ENCODE peak calls at places on chromosomes 13 and 19, in seven cellular contexts. T, Z, V, O, U, B and L are unnamed samples.

GRCh38 chr19:3555653-3556422 is 1.5 kb downstream of the MFSD12 start:
- DNase-seq in T (no peak), Z (no peak), V (no peak), O (no peak), U (no peak), B (no peak), L (no peak)

GRCh38 chr19:13781547-13781946 is 7.3 kb downstream of the C19orf53 start:
- DNase-seq in T (peak; percentile 67), Z (peak; percentile 74), V (peak; percentile 61), O (peak; percentile 67), U (peak; percentile 86), B (no peak), L (peak; percentile 40)

GRCh38 chr13:18936104-18936503 is 245.5 kb downstream of the TUBA3C start:
- DNase-seq in T (no peak), Z (no peak), V (no peak), O (no peak), U (no peak), B (no peak), L (no peak)

GRCh38 chr13:29753593-29754485 is 96.6 kb downstream of the UBL3 start:
- DNase-seq in T (no peak), Z (peak; percentile 42), V (no peak), O (no peak), U (no peak), B (no peak), L (no peak)

GRCh38 chr19:42468273-42468796 is 25.6 kb upstream of the CXCL17 start:
- DNase-seq in T (no peak), Z (no peak), V (no peak), O (peak; percentile 78), U (no peak), B (no peak), L (no peak)

GRCh38 chr13:56736966-56737365 is 403.8 kb upstream of the PRR20A start:
- DNase-seq in T (no peak), Z (no peak), V (no peak), O (no peak), U (no peak), B (no peak), L (no peak)

GRCh38 chr13:35927554-35927953 is 203.6 kb downstream of the DCLK1 start:
- DNase-seq in T (no peak), Z (no peak), V (no peak), O (no peak), U (peak; percentile 25), B (no peak), L (no peak)

GRCh38 chr13:26377038-26377437 is 123.1 kb downstream of the CDK8 start:
- DNase-seq in T (peak; percentile 40), Z (peak; percentile 59), V (no peak), O (peak; percentile 44), U (no peak), B (peak; percentile 24), L (no peak)

GRCh38 chr19:10379880-10380310 is 477 bp downstream of the TYK2 start:
- DNase-seq in T (no peak), Z (no peak), V (no peak), O (no peak), U (no peak), B (no peak), L (no peak)

GRCh38 chr19:16034958-16035560 is 41.2 kb upstream of the TPM4 start:
- DNase-seq in T (no peak), Z (no peak), V (no peak), O (no peak), U (no peak), B (no peak), L (no peak)

GRCh38 chr13:98629055-98629454 is 52.1 kb upstream of the STK24 start:
- DNase-seq in T (no peak), Z (no peak), V (no peak), O (no peak), U (no peak), B (no peak), L (no peak)

GRCh38 chr13:34430294-34430693 is 511.8 kb upstream of the NBEA start:
- DNase-seq in T (no peak), Z (no peak), V (no peak), O (no peak), U (no peak), B (no peak), L (no peak)

GRCh38 chr19:53034948-53035675 is 9.4 kb upstream of the ERVV-2 start:
- DNase-seq in T (no peak), Z (no peak), V (no peak), O (no peak), U (no peak), B (no peak), L (no peak)

GRCh38 chr19:44789943-44790467 is 12.3 kb downstream of the CBLC start:
- DNase-seq in T (no peak), Z (no peak), V (no peak), O (no peak), U (no peak), B (no peak), L (no peak)

GRCh38 chr13:109747524-109747923 is 38.9 kb downstream of the IRS2 start:
- DNase-seq in T (no peak), Z (no peak), V (no peak), O (peak; percentile 14), U (no peak), B (peak; percentile 50), L (no peak)

GRCh38 chr13:110677731-110678545 is 28.0 kb downstream of the CARS2 start:
- DNase-seq in T (no peak), Z (no peak), V (no peak), O (no peak), U (no peak), B (no peak), L (no peak)

GRCh38 chr13:84645196-84646071 is 763.2 kb upstream of the SLITRK1 start:
- DNase-seq in T (no peak), Z (no peak), V (no peak), O (no peak), U (no peak), B (no peak), L (peak; percentile 17)

GRCh38 chr13:51579676-51580075 is 4.6 kb upstream of the WDFY2 start:
- DNase-seq in T (no peak), Z (no peak), V (no peak), O (no peak), U (no peak), B (no peak), L (no peak)

GRCh38 chr13:26557393-26558073 is at the start of gene WASF3:
- DNase-seq in T (peak; percentile 97), Z (peak; percentile 95), V (peak; percentile 80), O (peak; percentile 88), U (peak; percentile 96), B (peak; percentile 68), L (peak; percentile 95)

GRCh38 chr13:103140001-103140671 is 73.9 kb upstream of the SLC10A2 start:
- DNase-seq in T (peak; percentile 37), Z (no peak), V (no peak), O (peak; percentile 42), U (no peak), B (peak; percentile 36), L (no peak)

DNA sequence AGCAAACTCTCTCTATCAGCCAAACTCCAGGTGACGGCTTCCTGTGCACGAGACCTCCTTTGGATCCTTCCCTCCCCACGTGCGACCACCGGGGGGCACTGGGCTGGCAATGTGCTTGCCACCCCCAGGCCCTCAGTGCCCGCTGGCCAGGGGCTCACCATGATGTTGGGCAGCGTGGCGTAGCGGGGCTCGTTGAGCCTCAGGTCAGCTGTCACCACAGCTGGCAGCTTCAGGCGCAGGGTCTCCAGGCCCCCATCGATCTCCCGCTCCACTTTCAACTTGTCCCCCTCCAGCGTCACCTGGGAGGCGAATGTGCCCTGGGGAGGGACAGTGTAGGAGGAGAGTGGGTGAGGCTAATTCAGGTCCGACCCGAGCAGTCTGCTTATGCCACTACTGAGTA is 4.8 kb upstream of the VSIG10L start:
- DNase-seq in T (no peak), Z (no peak), V (no peak), O (no peak), U (no peak), B (no peak), L (no peak)
- TF ChIP-seq CTCF in T (no peak), Z (peak; percentile 54), V (no peak), O (peak; percentile 32), U (no peak), B (no peak), L (no peak)

DNA sequence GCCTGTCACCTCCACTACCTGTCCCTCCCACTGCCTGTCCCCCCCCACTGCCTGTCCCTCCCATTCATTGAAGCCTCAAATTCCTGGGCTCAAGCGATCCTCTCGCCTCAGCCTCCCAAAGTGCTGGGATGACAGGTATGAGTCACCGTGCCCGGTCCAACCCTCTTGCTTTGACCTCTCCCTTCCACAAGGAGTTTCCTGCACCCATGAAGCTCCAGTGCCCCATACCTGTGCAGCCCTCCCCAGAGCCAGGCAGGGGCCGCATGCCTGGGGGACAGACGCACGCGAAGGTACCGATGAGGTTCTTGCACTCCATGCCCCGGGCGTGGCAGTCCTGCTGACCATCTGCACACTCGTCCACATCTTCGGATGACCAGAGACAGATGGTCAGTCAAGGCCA is 34.3 kb downstream of the CCL25 start:
- DNase-seq in T (no peak), Z (no peak), V (no peak), O (no peak), U (no peak), B (no peak), L (no peak)
- H3K27me3 ChIP-seq in T (no peaks in the 10 kb centered on the region), Z (no peaks in the 10 kb centered on the region), V (no peaks in the 10 kb centered on the region), O (no peaks in the 10 kb centered on the region), U (no peaks in the 10 kb centered on the region), B (no peaks in the 10 kb centered on the region), L (no peaks in the 10 kb centered on the region)

GRCh38 chr13:108182652-108183051 is 32.7 kb downstream of the LIG4 start:
- DNase-seq in T (no peak), Z (no peak), V (no peak), O (no peak), U (no peak), B (no peak), L (no peak)
- TF ChIP-seq CTCF in T (no peak), Z (no peak), V (no peak), O (no peak), U (no peak), B (no peak), L (no peak)

GRCh38 chr13:96252903-96253302 is 163.0 kb downstream of the HS6ST3 start:
- DNase-seq in T (no peak), Z (no peak), V (no peak), O (no peak), U (no peak), B (no peak), L (no peak)

GRCh38 chr13:96243371-96243770 is 153.5 kb downstream of the HS6ST3 start:
- DNase-seq in T (no peak), Z (no peak), V (no peak), O (no peak), U (no peak), B (no peak), L (no peak)

GRCh38 chr13:96248103-96248502 is 158.2 kb downstream of the HS6ST3 start:
- DNase-seq in T (no peak), Z (no peak), V (no peak), O (no peak), U (no peak), B (no peak), L (no peak)
- H3K27me3 ChIP-seq in T (no peaks in the 10 kb centered on the region), Z (no peaks in the 10 kb centered on the region), V (no peaks in the 10 kb centered on the region), O (no peaks in the 10 kb centered on the region), U (no peaks in the 10 kb centered on the region), B (no peaks in the 10 kb centered on the region), L (no peaks in the 10 kb centered on the region)

GRCh38 chr13:75876371-75877050 is 240.4 kb downstream of the LMO7 start:
- DNase-seq in T (peak; percentile 73), Z (peak; percentile 70), V (peak; percentile 44), O (peak; percentile 72), U (peak; percentile 64), B (peak; percentile 73), L (peak; percentile 52)
- TF ChIP-seq CTCF in T (peak; percentile 93), Z (peak; percentile 70), V (peak; percentile 86), O (peak; percentile 74), U (peak; percentile 89), B (peak; percentile 80), L (peak; percentile 78)